ENCODE peak calls at places on chromosomes 16 and 17, in ten cellular contexts. One of them, this sample, is unnamed.

GRCh38 chr16:88988980-88989791 is 12.2 kb upstream of the CBFA2T3 start:
- DNase-seq in tibial nerve: no peak
- DNase-seq in HL-60: no peak
- DNase-seq in body of pancreas: no peak
- DNase-seq in heart left ventricle: no peak
- DNase-seq in esophagus muscularis mucosa: no peak
- DNase-seq in sigmoid colon: no peak
- DNase-seq in fibroblast of lung: no peak
- DNase-seq in pancreas: peak
- DNase-seq in CD8-positive, alpha-beta T cell: no peak
- DNase-seq in this sample: no peak

GRCh38 chr17:29699283-29699682 is 76.6 kb upstream of the CORO6 start:
- DNase-seq in fibroblast of lung: no peak
- DNase-seq in pancreas: no peak
- DNase-seq in sigmoid colon: no peak
- DNase-seq in CD8-positive, alpha-beta T cell: no peak
- DNase-seq in heart left ventricle: no peak
- DNase-seq in tibial nerve: no peak
- DNase-seq in HL-60: no peak
- DNase-seq in esophagus muscularis mucosa: no peak
- DNase-seq in body of pancreas: no peak
- DNase-seq in this sample: no peak

GRCh38 chr16:20956319-20956718 is 55.7 kb downstream of the LYRM1 start:
- DNase-seq in pancreas: no peak
- DNase-seq in fibroblast of lung: peak
- DNase-seq in sigmoid colon: no peak
- DNase-seq in tibial nerve: no peak
- DNase-seq in esophagus muscularis mucosa: no peak
- DNase-seq in heart left ventricle: no peak
- DNase-seq in body of pancreas: no peak
- DNase-seq in CD8-positive, alpha-beta T cell: no peak
- DNase-seq in HL-60: no peak
- DNase-seq in this sample: no peak

GRCh38 chr17:82200743-82201497 is 11.7 kb downstream of the CCDC57 start:
- DNase-seq in HL-60: no peak
- DNase-seq in sigmoid colon: no peak
- DNase-seq in esophagus muscularis mucosa: no peak
- DNase-seq in CD8-positive, alpha-beta T cell: peak
- DNase-seq in fibroblast of lung: no peak
- DNase-seq in pancreas: no peak
- DNase-seq in heart left ventricle: no peak
- DNase-seq in body of pancreas: no peak
- DNase-seq in tibial nerve: no peak
- DNase-seq in this sample: no peak

GRCh38 chr17:81577278-81578000 is 25.3 kb upstream of the FAAP100 start:
- DNase-seq in pancreas: no peak
- DNase-seq in esophagus muscularis mucosa: no peak
- DNase-seq in CD8-positive, alpha-beta T cell: no peak
- DNase-seq in fibroblast of lung: no peak
- DNase-seq in HL-60: peak
- DNase-seq in heart left ventricle: no peak
- DNase-seq in body of pancreas: no peak
- DNase-seq in sigmoid colon: no peak
- DNase-seq in tibial nerve: no peak
- DNase-seq in this sample: peak

GRCh38 chr17:40451420-40451819 is 8.2 kb downstream of the IGFBP4 start:
- DNase-seq in pancreas: no peak
- DNase-seq in fibroblast of lung: peak
- DNase-seq in esophagus muscularis mucosa: no peak
- DNase-seq in CD8-positive, alpha-beta T cell: no peak
- DNase-seq in sigmoid colon: peak
- DNase-seq in body of pancreas: peak
- DNase-seq in HL-60: no peak
- DNase-seq in tibial nerve: peak
- DNase-seq in heart left ventricle: peak
- DNase-seq in this sample: peak

GRCh38 chr17:67056746-67057490 is 12.6 kb downstream of the CACNG1 start:
- DNase-seq in esophagus muscularis mucosa: peak
- DNase-seq in HL-60: no peak
- DNase-seq in heart left ventricle: peak
- DNase-seq in tibial nerve: no peak
- DNase-seq in body of pancreas: no peak
- DNase-seq in sigmoid colon: no peak
- DNase-seq in fibroblast of lung: no peak
- DNase-seq in pancreas: no peak
- DNase-seq in CD8-positive, alpha-beta T cell: no peak
- DNase-seq in this sample: no peak

GRCh38 chr17:81277421-81277820 is 17.7 kb downstream of the SLC38A10 start:
- DNase-seq in fibroblast of lung: peak
- DNase-seq in pancreas: no peak
- DNase-seq in HL-60: no peak
- DNase-seq in esophagus muscularis mucosa: peak
- DNase-seq in sigmoid colon: peak
- DNase-seq in heart left ventricle: peak
- DNase-seq in body of pancreas: no peak
- DNase-seq in CD8-positive, alpha-beta T cell: no peak
- DNase-seq in tibial nerve: no peak
- DNase-seq in this sample: no peak

GRCh38 chr17:61395409-61395982 is 4.1 kb upstream of the TBX2 start:
- DNase-seq in pancreas: no peak
- DNase-seq in body of pancreas: no peak
- DNase-seq in fibroblast of lung: no peak
- DNase-seq in CD8-positive, alpha-beta T cell: no peak
- DNase-seq in HL-60: no peak
- DNase-seq in esophagus muscularis mucosa: no peak
- DNase-seq in sigmoid colon: no peak
- DNase-seq in heart left ventricle: no peak
- DNase-seq in tibial nerve: no peak
- DNase-seq in this sample: no peak

GRCh38 chr17:38549285-38549684 is 56.5 kb downstream of the SRCIN1 start:
- DNase-seq in sigmoid colon: no peak
- DNase-seq in esophagus muscularis mucosa: no peak
- DNase-seq in HL-60: no peak
- DNase-seq in pancreas: no peak
- DNase-seq in fibroblast of lung: no peak
- DNase-seq in heart left ventricle: no peak
- DNase-seq in CD8-positive, alpha-beta T cell: no peak
- DNase-seq in tibial nerve: no peak
- DNase-seq in body of pancreas: no peak
- DNase-seq in this sample: no peak

GRCh38 chr17:46876353-46876887 is 25.0 kb downstream of the WNT9B start:
- DNase-seq in pancreas: peak
- DNase-seq in sigmoid colon: no peak
- DNase-seq in body of pancreas: peak
- DNase-seq in heart left ventricle: no peak
- DNase-seq in esophagus muscularis mucosa: no peak
- DNase-seq in CD8-positive, alpha-beta T cell: no peak
- DNase-seq in tibial nerve: no peak
- DNase-seq in HL-60: no peak
- DNase-seq in fibroblast of lung: no peak
- DNase-seq in this sample: no peak

GRCh38 chr16:89453662-89454321 is 36.6 kb downstream of the ANKRD11 start:
- DNase-seq in CD8-positive, alpha-beta T cell: no peak
- DNase-seq in fibroblast of lung: no peak
- DNase-seq in tibial nerve: no peak
- DNase-seq in HL-60: peak
- DNase-seq in sigmoid colon: no peak
- DNase-seq in pancreas: peak
- DNase-seq in esophagus muscularis mucosa: no peak
- DNase-seq in body of pancreas: peak
- DNase-seq in heart left ventricle: no peak
- DNase-seq in this sample: no peak

GRCh38 chr17:14489986-14490385 is 189.1 kb downstream of the HS3ST3B1 start:
- DNase-seq in esophagus muscularis mucosa: no peak
- DNase-seq in CD8-positive, alpha-beta T cell: no peak
- DNase-seq in body of pancreas: no peak
- DNase-seq in tibial nerve: no peak
- DNase-seq in HL-60: no peak
- DNase-seq in fibroblast of lung: no peak
- DNase-seq in heart left ventricle: no peak
- DNase-seq in sigmoid colon: no peak
- DNase-seq in pancreas: no peak
- DNase-seq in this sample: peak

GRCh38 chr17:8941520-8941919 is 24.0 kb downstream of the PIK3R5 start:
- DNase-seq in CD8-positive, alpha-beta T cell: no peak
- DNase-seq in heart left ventricle: no peak
- DNase-seq in pancreas: no peak
- DNase-seq in body of pancreas: no peak
- DNase-seq in tibial nerve: no peak
- DNase-seq in HL-60: no peak
- DNase-seq in esophagus muscularis mucosa: no peak
- DNase-seq in sigmoid colon: no peak
- DNase-seq in fibroblast of lung: no peak
- DNase-seq in this sample: no peak

GRCh38 chr16:48165961-48166578 is 10.3 kb upstream of the ABCC12 start:
- DNase-seq in body of pancreas: no peak
- DNase-seq in tibial nerve: no peak
- DNase-seq in pancreas: no peak
- DNase-seq in fibroblast of lung: peak
- DNase-seq in sigmoid colon: no peak
- DNase-seq in CD8-positive, alpha-beta T cell: no peak
- DNase-seq in HL-60: no peak
- DNase-seq in esophagus muscularis mucosa: no peak
- DNase-seq in heart left ventricle: no peak
- DNase-seq in this sample: no peak

GRCh38 chr17:45438931-45439610 is 6.4 kb upstream of the ARHGAP27 start:
- DNase-seq in heart left ventricle: no peak
- DNase-seq in esophagus muscularis mucosa: no peak
- DNase-seq in body of pancreas: no peak
- DNase-seq in sigmoid colon: peak
- DNase-seq in fibroblast of lung: no peak
- DNase-seq in CD8-positive, alpha-beta T cell: no peak
- DNase-seq in tibial nerve: no peak
- DNase-seq in HL-60: no peak
- DNase-seq in pancreas: no peak
- DNase-seq in this sample: no peak

GRCh38 chr17:16286947-16287562 is 66.2 kb downstream of the CENPV start:
- DNase-seq in CD8-positive, alpha-beta T cell: no peak
- DNase-seq in tibial nerve: no peak
- DNase-seq in esophagus muscularis mucosa: no peak
- DNase-seq in body of pancreas: no peak
- DNase-seq in pancreas: no peak
- DNase-seq in sigmoid colon: peak
- DNase-seq in fibroblast of lung: no peak
- DNase-seq in HL-60: no peak
- DNase-seq in heart left ventricle: peak
- DNase-seq in this sample: peak

GRCh38 chr16:88507231-88507743 is 54.2 kb downstream of the ZFPM1 start:
- DNase-seq in tibial nerve: no peak
- DNase-seq in fibroblast of lung: no peak
- DNase-seq in esophagus muscularis mucosa: no peak
- DNase-seq in pancreas: no peak
- DNase-seq in CD8-positive, alpha-beta T cell: no peak
- DNase-seq in sigmoid colon: no peak
- DNase-seq in HL-60: no peak
- DNase-seq in heart left ventricle: no peak
- DNase-seq in body of pancreas: no peak
- DNase-seq in this sample: no peak

GRCh38 chr17:58758890-58759289 is 3.2 kb downstream of the PPM1E start:
- DNase-seq in CD8-positive, alpha-beta T cell: no peak
- DNase-seq in sigmoid colon: no peak
- DNase-seq in tibial nerve: no peak
- DNase-seq in fibroblast of lung: no peak
- DNase-seq in heart left ventricle: no peak
- DNase-seq in HL-60: no peak
- DNase-seq in body of pancreas: no peak
- DNase-seq in pancreas: no peak
- DNase-seq in esophagus muscularis mucosa: no peak
- DNase-seq in this sample: no peak
- H3K27ac ChIP-seq in CD8-positive, alpha-beta T cell: no peak
- H3K27ac ChIP-seq in sigmoid colon: no peak
- H3K27ac ChIP-seq in tibial nerve: no peak
- H3K27ac ChIP-seq in fibroblast of lung: no peak
- H3K27ac ChIP-seq in heart left ventricle: no peak
- H3K27ac ChIP-seq in HL-60: no peak
- H3K27ac ChIP-seq in body of pancreas: no peak
- H3K27ac ChIP-seq in pancreas: no peak
- H3K27ac ChIP-seq in esophagus muscularis mucosa: no peak
- H3K27ac ChIP-seq in this sample: no peak

GRCh38 chr16:26058326-26058725 is 366.6 kb downstream of the HS3ST4 start:
- DNase-seq in tibial nerve: no peak
- DNase-seq in heart left ventricle: no peak
- DNase-seq in fibroblast of lung: no peak
- DNase-seq in sigmoid colon: no peak
- DNase-seq in body of pancreas: no peak
- DNase-seq in HL-60: no peak
- DNase-seq in pancreas: no peak
- DNase-seq in esophagus muscularis mucosa: no peak
- DNase-seq in CD8-positive, alpha-beta T cell: no peak
- DNase-seq in this sample: no peak
- H3K27ac ChIP-seq in tibial nerve: no peak
- H3K27ac ChIP-seq in heart left ventricle: no peak
- H3K27ac ChIP-seq in fibroblast of lung: no peak
- H3K27ac ChIP-seq in sigmoid colon: no peak
- H3K27ac ChIP-seq in body of pancreas: no peak
- H3K27ac ChIP-seq in HL-60: no peak
- H3K27ac ChIP-seq in pancreas: no peak
- H3K27ac ChIP-seq in esophagus muscularis mucosa: no peak
- H3K27ac ChIP-seq in CD8-positive, alpha-beta T cell: no peak
- H3K27ac ChIP-seq in this sample: no peak

DNA sequence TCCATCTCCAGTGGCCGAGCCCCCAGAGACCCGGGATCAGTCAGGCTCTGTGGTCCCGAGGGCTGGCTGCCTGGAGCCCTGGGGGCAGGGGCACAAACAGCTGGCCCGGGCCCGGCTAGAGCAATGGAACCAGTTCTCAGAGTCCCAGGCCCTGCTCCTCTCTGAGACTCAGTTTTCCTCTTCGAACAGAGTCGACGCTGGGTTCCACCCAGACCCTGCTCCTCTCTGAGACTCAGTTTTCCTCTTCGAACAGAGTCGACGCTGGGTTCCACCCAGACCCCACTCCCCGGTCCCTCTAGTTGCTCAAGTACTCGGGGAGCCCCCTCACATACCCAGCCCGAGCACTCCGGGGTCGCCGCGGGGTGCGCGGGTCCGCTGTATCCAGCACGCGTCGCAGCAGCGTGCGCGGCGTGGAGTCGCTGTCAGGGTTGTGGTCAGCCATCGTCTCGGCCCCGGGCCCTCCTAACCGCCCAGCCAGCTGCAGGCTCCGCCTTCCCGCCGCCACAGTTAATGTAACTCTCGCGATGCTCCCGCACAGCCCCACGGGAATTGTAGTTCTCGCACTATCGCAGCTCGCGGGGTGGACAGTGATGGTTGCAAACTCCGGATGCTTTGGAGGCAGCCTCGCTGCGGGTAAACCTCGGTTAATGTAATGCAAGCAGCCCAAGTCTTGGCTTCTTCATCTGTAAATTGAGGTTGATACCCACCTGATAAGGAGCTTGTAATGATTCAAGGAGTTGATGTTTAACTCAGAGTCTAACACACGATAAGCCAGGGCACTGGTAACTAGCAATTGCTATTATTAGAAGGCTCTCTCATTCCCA is 8.5 kb upstream of the THAP11 start:
- DNase-seq in heart left ventricle: peak
- DNase-seq in fibroblast of lung: peak
- DNase-seq in esophagus muscularis mucosa: peak
- DNase-seq in HL-60: peak
- DNase-seq in sigmoid colon: peak
- DNase-seq in CD8-positive, alpha-beta T cell: peak
- DNase-seq in pancreas: peak
- DNase-seq in tibial nerve: peak
- DNase-seq in body of pancreas: peak
- DNase-seq in this sample: peak
- H3K27ac ChIP-seq in heart left ventricle: peak
- H3K27ac ChIP-seq in fibroblast of lung: peak
- H3K27ac ChIP-seq in esophagus muscularis mucosa: peak
- H3K27ac ChIP-seq in HL-60: peak
- H3K27ac ChIP-seq in sigmoid colon: peak
- H3K27ac ChIP-seq in CD8-positive, alpha-beta T cell: peak
- H3K27ac ChIP-seq in pancreas: no peak
- H3K27ac ChIP-seq in tibial nerve: peak
- H3K27ac ChIP-seq in body of pancreas: peak
- H3K27ac ChIP-seq in this sample: peak

GRCh38 chr16:7731121-7731520 is 398.5 kb downstream of the RBFOX1 start:
- DNase-seq in fibroblast of lung: no peak
- DNase-seq in heart left ventricle: no peak
- DNase-seq in sigmoid colon: no peak
- DNase-seq in esophagus muscularis mucosa: no peak
- DNase-seq in body of pancreas: no peak
- DNase-seq in CD8-positive, alpha-beta T cell: no peak
- DNase-seq in tibial nerve: no peak
- DNase-seq in pancreas: no peak
- DNase-seq in HL-60: no peak
- DNase-seq in this sample: no peak
- H3K27ac ChIP-seq in fibroblast of lung: no peak
- H3K27ac ChIP-seq in heart left ventricle: no peak
- H3K27ac ChIP-seq in sigmoid colon: no peak
- H3K27ac ChIP-seq in esophagus muscularis mucosa: no peak
- H3K27ac ChIP-seq in body of pancreas: no peak
- H3K27ac ChIP-seq in CD8-positive, alpha-beta T cell: no peak
- H3K27ac ChIP-seq in tibial nerve: no peak
- H3K27ac ChIP-seq in pancreas: no peak
- H3K27ac ChIP-seq in HL-60: no peak
- H3K27ac ChIP-seq in this sample: no peak